ENCODE peak calls at places on chromosomes 7 and 10, in eight cellular contexts. F is T-helper 2 cell; N is brain microvascular endothelial cell; W is naive thymus-derived CD4-positive, alpha-beta T cell; J is colonic mucosa; X is nephron progenitor cell; I is uterus; T is KBM-7. B is an unnamed sample.

GRCh38 chr7:130903358-130903974 is 169.5 kb upstream of the KLF14 start:
- DNase-seq in F (no peak), N (peak; percentile 94), W (no peak), J (no peak), X (no peak), I (no peak), T (no peak), B (no peak)

GRCh38 chr7:131188367-131189339 is 139.0 kb upstream of the MKLN1 start:
- DNase-seq in F (peak; percentile 97), N (peak; percentile 97), W (peak; percentile 8), J (no peak), X (no peak), I (no peak), T (peak; percentile 64), B (no peak)

GRCh38 chr7:99808766-99809165 is 19.0 kb upstream of the CYP3A43 start:
- DNase-seq in F (no peak), N (no peak), W (no peak), J (no peak), X (no peak), I (no peak), T (no peak), B (no peak)

GRCh38 chr7:112446431-112446830 is 3.8 kb upstream of the IFRD1 start:
- DNase-seq in F (no peak), N (no peak), W (no peak), J (no peak), X (no peak), I (no peak), T (no peak), B (no peak)

GRCh38 chr10:89053555-89053954 is 63.0 kb downstream of the FAS start:
- DNase-seq in F (no peak), N (no peak), W (no peak), J (no peak), X (no peak), I (no peak), T (no peak), B (peak; percentile 36)

GRCh38 chr10:51397695-51398094 is 301.7 kb downstream of the CSTF2T start:
- DNase-seq in F (no peak), N (peak; percentile 53), W (no peak), J (peak; percentile 82), X (no peak), I (peak; percentile 61), T (no peak), B (peak; percentile 55)

GRCh38 chr10:12766222-12766621 is 235.3 kb downstream of the CCDC3 start:
- DNase-seq in F (no peak), N (no peak), W (no peak), J (no peak), X (no peak), I (no peak), T (no peak), B (no peak)

GRCh38 chr7:121385800-121386179 is 10.3 kb downstream of the FAM3C start:
- DNase-seq in F (peak; percentile 49), N (no peak), W (no peak), J (no peak), X (no peak), I (no peak), T (peak; percentile 12), B (no peak)

GRCh38 chr7:95045236-95045923 is 138.0 kb downstream of the PPP1R9A start:
- DNase-seq in F (no peak), N (peak; percentile 36), W (no peak), J (peak; percentile 24), X (no peak), I (no peak), T (peak; percentile 18), B (no peak)

GRCh38 chr7:8261711-8262695 is at the start of gene ICA1:
- DNase-seq in F (peak; percentile 33), N (peak; percentile 10), W (no peak), J (peak; percentile 86), X (peak; percentile 81), I (peak; percentile 15), T (peak; percentile 61), B (peak; percentile 70)

GRCh38 chr7:113289140-113289740 is 170.9 kb upstream of the SMIM30 start:
- DNase-seq in F (peak; percentile 14), N (peak; percentile 53), W (no peak), J (no peak), X (no peak), I (no peak), T (peak; percentile 56), B (no peak)

GRCh38 chr7:135207739-135208416 is 3.4 kb downstream of the WDR91 start:
- DNase-seq in F (no peak), N (no peak), W (no peak), J (no peak), X (no peak), I (no peak), T (no peak), B (no peak)

GRCh38 chr7:73557108-73557396 is 438 bp downstream of the BCL7B start:
- DNase-seq in F (peak; percentile 97), N (peak; percentile 80), W (peak; percentile 87), J (peak; percentile 93), X (peak; percentile 93), I (peak; percentile 91), T (peak; percentile 94), B (peak; percentile 94)

GRCh38 chr10:22278441-22278782 is 37.8 kb upstream of the COMMD3 start:
- DNase-seq in F (no peak), N (no peak), W (no peak), J (no peak), X (no peak), I (no peak), T (no peak), B (no peak)

GRCh38 chr7:134365341-134366054 is 48.8 kb upstream of the SLC35B4 start:
- DNase-seq in F (no peak), N (peak; percentile 22), W (no peak), J (no peak), X (no peak), I (no peak), T (no peak), B (no peak)

GRCh38 chr7:131459256-131459655 is 97.2 kb downstream of the PODXL start:
- DNase-seq in F (no peak), N (no peak), W (no peak), J (no peak), X (no peak), I (no peak), T (no peak), B (no peak)

GRCh38 chr10:121495719-121496118 is 102.5 kb downstream of the FGFR2 start:
- DNase-seq in F (no peak), N (no peak), W (no peak), J (no peak), X (no peak), I (no peak), T (no peak), B (no peak)

GRCh38 chr10:114577133-114577532 is 80.9 kb downstream of the ABLIM1 start:
- DNase-seq in F (no peak), N (peak; percentile 63), W (no peak), J (no peak), X (no peak), I (no peak), T (no peak), B (no peak)

GRCh38 chr7:32336726-32337125 is 153.5 kb downstream of the LSM5 start:
- DNase-seq in F (no peak), N (no peak), W (no peak), J (no peak), X (no peak), I (no peak), T (no peak), B (no peak)

GRCh38 chr7:33186187-33186586 is 56.8 kb downstream of the BBS9 start:
- DNase-seq in F (no peak), N (peak; percentile 70), W (no peak), J (no peak), X (no peak), I (no peak), T (no peak), B (no peak)

GRCh38 chr7:47458486-47458885 is 123.4 kb downstream of the TNS3 start:
- DNase-seq in F (no peak), N (no peak), W (no peak), J (no peak), X (no peak), I (no peak), T (no peak), B (no peak)

GRCh38 chr10:71941318-71941717 is 22.9 kb upstream of the CHST3 start:
- DNase-seq in F (no peak), N (no peak), W (no peak), J (no peak), X (no peak), I (no peak), T (no peak), B (no peak)

GRCh38 chr10:42975005-42975493 is 101.8 kb upstream of the RET start:
- DNase-seq in F (no peak), N (no peak), W (no peak), J (no peak), X (no peak), I (peak; percentile 6), T (no peak), B (no peak)

GRCh38 chr7:27775772-27776171 is 35.8 kb downstream of the TAX1BP1 start:
- DNase-seq in F (no peak), N (no peak), W (no peak), J (no peak), X (no peak), I (no peak), T (no peak), B (no peak)

GRCh38 chr10:121771957-121772356 is 155.9 kb downstream of the ATE1 start:
- DNase-seq in F (no peak), N (no peak), W (no peak), J (no peak), X (no peak), I (no peak), T (no peak), B (no peak)

GRCh38 chr7:54967384-54967783 is 51.4 kb upstream of the EGFR start:
- DNase-seq in F (no peak), N (no peak), W (no peak), J (no peak), X (no peak), I (no peak), T (no peak), B (no peak)

GRCh38 chr7:47191316-47191715 is 390.6 kb downstream of the TNS3 start:
- DNase-seq in F (no peak), N (no peak), W (no peak), J (no peak), X (no peak), I (no peak), T (no peak), B (no peak)

GRCh38 chr7:45708046-45708950 is 134.1 kb downstream of the ADCY1 start:
- DNase-seq in F (no peak), N (no peak), W (no peak), J (peak; percentile 10), X (no peak), I (no peak), T (no peak), B (no peak)

GRCh38 chr10:3438608-3439007 is 266.0 kb upstream of the PITRM1 start:
- DNase-seq in F (no peak), N (no peak), W (no peak), J (no peak), X (no peak), I (no peak), T (no peak), B (no peak)

B was measured in left ventricle myocardium inferior.